ENCODE peak calls at places on chromosomes 11 and 22, in eight cellular contexts. F is GM12864, U is MCF 10A, Z is A549, N is NB4, B is AG09319, Q is left ventricle myocardium inferior, K is cardiac muscle cell. A is an unnamed sample.

GRCh38 chr11:12329797-12330196 is 47.6 kb upstream of the PARVA start:
- DNase-seq in B (no peak), Q (no peak), U (no peak), F (no peak), Z (no peak), N (no peak), K (no peak), A (no peak)

GRCh38 chr11:111148116-111148515 is 97.4 kb upstream of the POU2AF2 start:
- DNase-seq in B (no peak), K (no peak), Q (no peak), N (no peak), F (no peak), U (no peak), Z (no peak), A (no peak)

GRCh38 chr22:33331017-33331416 is 272.8 kb upstream of the SYN3 start:
- DNase-seq in N (no peak), K (no peak), F (no peak), Z (no peak), U (no peak), Q (no peak), B (no peak), A (no peak)

GRCh38 chr11:64124147-64124546 is 41.8 kb downstream of the MACROD1 start:
- DNase-seq in Z (no peak), F (no peak), B (no peak), U (peak; percentile 20), Q (no peak), K (no peak), N (no peak), A (no peak)

GRCh38 chr11:121961228-121961860 is 154.7 kb downstream of the BLID start:
- DNase-seq in B (no peak), Q (no peak), K (peak; percentile 10), N (no peak), U (no peak), F (no peak), Z (no peak), A (no peak)

GRCh38 chr11:12110714-12111481 is 508 bp downstream of the MICAL2 start:
- DNase-seq in F (no peak), N (peak; percentile 55), U (peak; percentile 34), K (peak; percentile 46), Q (peak; percentile 43), B (no peak), Z (no peak), A (no peak)

GRCh38 chr11:6926208-6927029 is at the start of gene ZNF215:
- DNase-seq in B (peak; percentile 57), N (no peak), F (peak; percentile 77), Q (peak; percentile 72), Z (peak; percentile 33), U (peak; percentile 90), K (peak; percentile 78), A (peak; percentile 16)

GRCh38 chr11:70643642-70644041 is 245.3 kb downstream of the CTTN start:
- DNase-seq in K (no peak), N (no peak), F (no peak), U (no peak), Z (no peak), B (no peak), Q (no peak), A (no peak)

GRCh38 chr11:69339916-69340565 is 46.1 kb downstream of the MYEOV start:
- DNase-seq in B (no peak), F (no peak), Q (no peak), Z (no peak), N (no peak), U (no peak), K (no peak), A (peak; percentile 9)

GRCh38 chr22:38540731-38541130 is 29.3 kb downstream of the DMC1 start:
- DNase-seq in Z (no peak), K (no peak), N (no peak), U (no peak), F (no peak), Q (no peak), B (no peak), A (no peak)

GRCh38 chr11:83278351-83278750 is 7.8 kb downstream of the CCDC90B start:
- DNase-seq in K (no peak), U (no peak), Q (no peak), Z (no peak), N (no peak), B (no peak), F (no peak), A (no peak)

GRCh38 chr11:132032555-132032954 is 662.1 kb downstream of the NTM start:
- DNase-seq in U (no peak), Q (no peak), F (no peak), B (no peak), K (no peak), Z (no peak), N (no peak), A (no peak)

GRCh38 chr22:20422271-20422958 is 15.2 kb downstream of the SCARF2 start:
- DNase-seq in Q (no peak), U (no peak), K (no peak), B (peak; percentile 73), N (peak; percentile 54), F (no peak), Z (no peak), A (no peak)

GRCh38 chr11:64858467-64859401 is 14.3 kb upstream of the CDC42BPG start:
- DNase-seq in Q (peak; percentile 70), Z (no peak), N (peak; percentile 70), B (no peak), F (no peak), U (no peak), K (no peak), A (peak; percentile 57)

GRCh38 chr22:45997077-45997774 is 20.3 kb upstream of the WNT7B start:
- DNase-seq in Q (peak; percentile 95), N (peak; percentile 91), U (peak; percentile 51), K (no peak), Z (no peak), F (no peak), B (peak; percentile 89), A (no peak)

GRCh38 chr22:28909375-28909774 is 26.0 kb downstream of the ZNRF3 start:
- DNase-seq in U (no peak), B (no peak), Z (no peak), N (no peak), F (peak; percentile 45), Q (no peak), K (no peak), A (no peak)

GRCh38 chr11:111775024-111775710 is 9.0 kb upstream of the PPP2R1B start:
- DNase-seq in U (no peak), B (no peak), Q (peak; percentile 22), F (no peak), N (no peak), K (no peak), Z (no peak), A (no peak)

DNA sequence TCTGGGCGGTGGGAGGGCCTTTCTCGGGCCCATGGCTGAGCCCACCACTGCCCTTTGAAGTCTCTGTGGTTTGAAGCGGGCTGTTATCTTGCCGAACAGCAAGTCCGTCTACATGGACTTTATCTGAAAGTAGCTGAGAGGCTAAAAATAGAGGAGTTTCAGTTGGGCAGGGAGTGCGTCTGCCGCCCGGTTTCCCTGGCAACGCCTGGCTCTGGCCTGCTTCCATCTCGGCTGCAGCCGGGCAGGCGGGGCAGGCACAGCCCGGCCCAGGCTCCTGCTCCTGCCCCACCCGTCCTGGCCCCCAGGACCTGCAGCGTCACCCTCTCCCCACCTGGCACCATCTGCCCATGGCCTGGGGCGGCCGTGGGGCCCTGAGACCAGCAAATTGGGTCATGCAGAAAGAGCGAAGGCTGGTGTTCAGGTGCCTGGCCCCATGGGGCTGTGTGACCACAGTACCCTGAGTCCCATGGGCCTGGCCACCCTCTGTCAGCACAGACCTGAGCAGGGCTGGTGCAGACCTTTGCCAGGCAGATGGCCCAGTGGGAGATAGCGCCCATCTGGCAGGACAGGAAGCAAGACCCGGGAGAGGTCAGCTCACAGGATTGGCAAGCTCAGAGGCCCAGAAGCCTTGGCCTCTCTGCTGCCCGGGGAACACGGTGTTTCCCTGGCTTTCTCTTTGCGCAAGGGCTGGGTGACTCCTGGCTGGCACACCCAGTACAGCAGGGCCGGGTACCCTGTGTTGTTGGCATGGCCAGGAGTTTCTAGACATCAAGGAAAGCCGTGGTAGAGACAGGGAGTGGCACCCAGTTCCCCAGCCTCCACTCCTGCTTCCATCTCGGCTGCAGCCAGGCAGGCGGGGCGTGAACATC is 79.1 kb upstream of the KCNQ1OT1 start:
- DNase-seq in N (peak; percentile 81), Q (peak; percentile 78), F (no peak), U (peak; percentile 97), K (peak; percentile 95), Z (peak; percentile 39), B (peak; percentile 31), A (peak; percentile 12)
- TF ChIP-seq CTCF in N (no peak), Q (peak; percentile 57), F (no peak), U (peak; percentile 42), K (no peak), Z (no peak), B (no peak), A (no peak)

GRCh38 chr11:96049426-96049825 is 125.5 kb upstream of the MTMR2 start:
- DNase-seq in Z (no peak), B (no peak), N (no peak), U (peak; percentile 32), Q (no peak), K (no peak), F (no peak), A (no peak)

GRCh38 chr11:96052921-96053631 is 129.2 kb upstream of the MTMR2 start:
- DNase-seq in Z (no peak), U (no peak), K (no peak), N (peak; percentile 34), F (no peak), B (no peak), Q (no peak), A (no peak)

GRCh38 chr11:96054870-96055705 is 131.2 kb upstream of the MTMR2 start:
- DNase-seq in U (peak; percentile 49), K (peak; percentile 39), F (no peak), Z (peak; percentile 7), B (no peak), N (peak; percentile 61), Q (no peak), A (no peak)

GRCh38 chr11:96051820-96052219 is 127.9 kb upstream of the MTMR2 start:
- DNase-seq in K (no peak), F (peak; percentile 60), B (no peak), Z (no peak), N (no peak), U (no peak), Q (no peak), A (no peak)

GRCh38 chr11:96050435-96051182 is 126.7 kb upstream of the MTMR2 start:
- DNase-seq in F (no peak), Q (no peak), U (no peak), N (no peak), Z (no peak), B (no peak), K (peak; percentile 38), A (no peak)
- TF ChIP-seq CTCF in F (no peak), Q (no peak), U (no peak), N (no peak), Z (no peak), B (no peak), K (peak; percentile 34), A (no peak)

GRCh38 chr22:24133187-24133965 is 47.9 kb upstream of the SUSD2 start:
- DNase-seq in N (peak; percentile 49), Q (peak; percentile 25), U (no peak), Z (no peak), B (no peak), K (peak; percentile 50), F (no peak), A (no peak)
- TF ChIP-seq CTCF in N (peak; percentile 26), Q (peak; percentile 63), U (no peak), Z (no peak), B (peak; percentile 27), K (peak; percentile 23), F (peak; percentile 24), A (no peak)

DNA sequence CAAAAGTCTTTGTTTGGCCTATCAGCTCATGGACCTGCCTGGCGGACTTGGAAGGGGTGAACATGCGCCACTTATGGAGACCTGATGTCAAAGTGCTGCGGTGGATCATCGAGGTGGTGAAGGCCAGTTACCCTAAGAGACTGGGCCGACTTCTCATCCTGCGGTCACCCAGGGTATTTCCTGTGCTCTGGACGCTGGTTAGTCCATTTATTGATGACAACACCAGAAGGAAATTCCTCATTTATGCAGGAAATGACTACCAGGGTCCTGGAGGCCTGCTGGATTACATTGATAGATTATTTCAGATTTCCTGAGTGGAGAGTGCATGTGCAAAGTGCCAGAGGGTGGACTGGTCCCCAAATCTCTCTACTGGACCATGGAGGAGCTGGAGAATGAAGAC is 17.9 kb downstream of the ALKBH3 start:
- DNase-seq in U (no peak), F (no peak), N (no peak), B (no peak), Q (no peak), K (no peak), Z (no peak), A (no peak)
- TF ChIP-seq CTCF in U (no peak), F (no peak), N (no peak), B (no peak), Q (no peak), K (no peak), Z (no peak), A (no peak)